ENCODE peak calls at places on chromosomes 16 and 17, in four cellular contexts. Z, P, Q and W are unnamed samples.

GRCh38 chr17:55421179-55421934 is at the start of gene MMD:
- DNase-seq in P (peak), Q (peak), Z (no peak), W (peak)

GRCh38 chr17:4485676-4486646 is 12.7 kb upstream of the SPNS2 start:
- DNase-seq in Z (no peak), P (no peak), Q (no peak), W (no peak)

GRCh38 chr17:38591759-38592241 is 14.0 kb downstream of the SRCIN1 start:
- DNase-seq in P (no peak), Q (no peak), Z (peak), W (no peak)

GRCh38 chr17:45688820-45689219 is 95.3 kb upstream of the CRHR1 start:
- DNase-seq in Z (no peak), P (no peak), Q (no peak), W (no peak)

GRCh38 chr16:80631581-80631980 is 90.8 kb downstream of the DYNLRB2 start:
- DNase-seq in Z (no peak), P (no peak), Q (no peak), W (no peak)

GRCh38 chr17:11506635-11507034 is 91.6 kb upstream of the DNAH9 start:
- DNase-seq in Q (peak), P (peak), Z (peak), W (no peak)

GRCh38 chr17:55285340-55286301 is 20.9 kb downstream of the HLF start:
- DNase-seq in P (no peak), Q (no peak), Z (no peak), W (no peak)

GRCh38 chr17:82053556-82054263 is 2.0 kb downstream of the GPS1 start:
- DNase-seq in P (no peak), Q (no peak), Z (no peak), W (no peak)

GRCh38 chr17:70863436-70864248 is 694.3 kb downstream of the KCNJ2 start:
- DNase-seq in Q (no peak), P (no peak), Z (no peak), W (no peak)

GRCh38 chr17:13008461-13008860 is 9.4 kb downstream of the ELAC2 start:
- DNase-seq in P (no peak), Z (no peak), Q (no peak), W (no peak)

GRCh38 chr16:65543781-65544740 is 422.2 kb upstream of the CDH11 start:
- DNase-seq in P (no peak), Q (no peak), Z (no peak), W (no peak)

GRCh38 chr17:69213059-69213813 is 15.4 kb downstream of the ABCA10 start:
- DNase-seq in Z (no peak), P (no peak), Q (no peak), W (no peak)

GRCh38 chr17:28193241-28193640 is 125.8 kb upstream of the TMEM97 start:
- DNase-seq in P (no peak), Z (no peak), Q (no peak), W (no peak)

GRCh38 chr17:61642768-61643167 is 51.7 kb upstream of the NACA2 start:
- DNase-seq in P (no peak), Q (no peak), Z (no peak), W (no peak)

GRCh38 chr16:9159839-9160550 is 68.6 kb downstream of the HAPSTR1 start:
- DNase-seq in P (peak), Z (peak), Q (peak), W (peak)

GRCh38 chr16:28504707-28505404 is 1.8 kb downstream of the IL27 start:
- DNase-seq in Q (no peak), P (peak), Z (no peak), W (no peak)

GRCh38 chr17:64565563-64565962 is 58.8 kb downstream of the CEP95 start:
- DNase-seq in Z (no peak), Q (no peak), P (no peak), W (no peak)

GRCh38 chr16:69562818-69563217 is 2.9 kb upstream of the NFAT5 start:
- DNase-seq in P (no peak), Z (no peak), Q (no peak), W (no peak)

GRCh38 chr17:50557265-50558029 is 3.1 kb upstream of the CACNA1G start:
- DNase-seq in Z (no peak), Q (no peak), P (no peak), W (no peak)

GRCh38 chr16:81432899-81433560 is 11.6 kb upstream of the CMIP start:
- DNase-seq in Z (peak), P (no peak), Q (no peak), W (no peak)

GRCh38 chr17:67280279-67280678 is 35.3 kb upstream of the HELZ start:
- DNase-seq in P (peak), Q (no peak), Z (no peak), W (no peak)

GRCh38 chr16:2968738-2969544 is at the start of gene PAQR4:
- DNase-seq in Z (peak), Q (peak), P (peak), W (peak)

GRCh38 chr16:64238576-64238975 is 883.3 kb downstream of the CDH11 start:
- DNase-seq in Q (no peak), Z (no peak), P (peak), W (no peak)

GRCh38 chr17:5950871-5951270 is 119.3 kb upstream of the WSCD1 start:
- DNase-seq in Z (no peak), Q (no peak), P (no peak), W (no peak)

GRCh38 chr16:59342669-59343068 is 608.6 kb upstream of the GOT2 start:
- DNase-seq in Z (no peak), P (no peak), Q (no peak), W (no peak)

GRCh38 chr16:69410285-69410990 is 14.0 kb upstream of the CYB5B start:
- DNase-seq in Q (no peak), P (no peak), Z (no peak), W (no peak)

GRCh38 chr16:86519649-86520316 is 9.5 kb downstream of the FOXF1 start:
- DNase-seq in Z (peak), P (peak), Q (peak), W (no peak)

GRCh38 chr16:86200722-86201121 is 301.8 kb downstream of the IRF8 start:
- DNase-seq in Z (no peak), P (no peak), Q (no peak), W (no peak)

GRCh38 chr16:81142864-81143263 is 46.7 kb upstream of the GCSH start:
- DNase-seq in P (no peak), Z (no peak), Q (no peak), W (no peak)

GRCh38 chr16:2236362-2237075 is at the start of gene DNASE1L2:
- DNase-seq in Z (no peak), P (peak), Q (no peak), W (no peak)

GRCh38 chr16:23137256-23137655 is 12.0 kb downstream of the USP31 start:
- DNase-seq in Z (no peak), P (no peak), Q (no peak), W (no peak)

GRCh38 chr16:11349599-11350276 is 4.5 kb downstream of the RMI2 start:
- DNase-seq in P (peak), Q (no peak), Z (no peak), W (no peak)

GRCh38 chr16:31042866-31043265 is 9.5 kb downstream of the STX4 start:
- DNase-seq in Z (no peak), P (no peak), Q (no peak), W (no peak)

GRCh38 chr17:5055543-5055942 is 20.3 kb upstream of the SLC52A1 start:
- DNase-seq in Z (no peak), P (no peak), Q (no peak), W (no peak)

GRCh38 chr17:18035704-18036103 is 3.3 kb downstream of the ATPAF2 start:
- DNase-seq in Z (no peak), P (no peak), Q (no peak), W (no peak)

GRCh38 chr16:89422905-89423630 is 67.3 kb downstream of the ANKRD11 start:
- DNase-seq in Z (peak), Q (no peak), P (no peak), W (no peak)

GRCh38 chr17:21539146-21539545 is 153.2 kb upstream of the KCNJ18 start:
- DNase-seq in Z (no peak), Q (no peak), P (no peak), W (no peak)

GRCh38 chr16:14300631-14301149 is 229.6 kb downstream of the MRTFB start:
- DNase-seq in P (peak), Z (peak), Q (no peak), W (no peak)

GRCh38 chr17:79420318-79421243 is 190.3 kb downstream of the RBFOX3 start:
- DNase-seq in P (peak), Z (no peak), Q (no peak), W (no peak)

GRCh38 chr16:22099256-22099975 is 7.1 kb downstream of the VWA3A start:
- DNase-seq in P (no peak), Q (no peak), Z (no peak), W (no peak)
- TF ChIP-seq CTCF in P (peak), Q (no peak), Z (no peak), W (peak)

DNA sequence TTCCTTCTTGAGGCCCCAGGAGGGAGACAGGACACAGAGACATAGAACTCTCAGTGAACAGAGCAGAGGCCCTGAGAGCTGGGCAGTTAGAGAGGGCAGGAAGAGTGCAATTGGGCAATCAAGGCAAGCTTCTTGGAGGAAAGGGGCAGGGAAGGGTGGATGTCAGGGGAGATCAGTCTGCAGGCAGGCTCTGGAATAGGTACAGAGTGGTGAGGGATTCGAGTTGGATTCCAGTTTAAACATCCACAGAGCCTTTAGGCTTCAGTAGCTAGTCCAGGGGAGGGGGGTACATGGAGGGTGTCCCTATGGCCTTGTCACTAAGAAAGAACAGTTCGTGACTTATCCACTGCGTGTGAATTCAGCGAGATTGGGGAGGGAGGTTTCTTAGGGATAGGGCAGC is 2.0 kb downstream of the PYY start:
- DNase-seq in Q (no peak), P (no peak), Z (no peak), W (no peak)
- TF ChIP-seq CTCF in Q (no peak), P (no peak), Z (no peak), W (no peak)

DNA sequence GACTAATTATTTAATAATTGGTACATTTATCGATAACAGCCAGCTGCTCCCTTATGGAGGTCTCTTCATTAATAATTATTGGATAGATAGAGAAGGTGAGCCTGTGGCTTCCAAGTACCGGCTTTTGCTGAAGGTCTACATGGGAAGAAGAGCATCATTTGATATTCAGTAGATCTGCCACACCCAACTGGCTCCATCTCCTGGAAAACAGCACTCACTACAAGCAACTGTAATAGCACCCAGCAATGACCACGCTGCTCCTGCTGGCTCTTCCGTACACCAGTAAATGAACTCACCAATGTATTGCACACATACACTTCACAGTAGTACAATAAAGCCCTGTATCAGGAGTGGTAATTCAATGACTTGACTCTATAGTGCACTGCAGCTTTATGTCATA is 19.5 kb downstream of the MARVELD3 start:
- DNase-seq in Z (peak), P (peak), Q (no peak), W (no peak)
- TF ChIP-seq CTCF in Z (peak), P (peak), Q (no peak), W (peak)

GRCh38 chr16:52549011-52549692 is 2.2 kb upstream of the TOX3 start:
- DNase-seq in P (no peak), Z (no peak), Q (no peak), W (no peak)
- TF ChIP-seq CTCF in P (no peak), Z (no peak), Q (peak), W (peak)

GRCh38 chr17:75614006-75614405 is 19.2 kb upstream of the SMIM5 start:
- DNase-seq in P (no peak), Z (no peak), Q (no peak), W (no peak)
- TF ChIP-seq CTCF in P (no peak), Z (peak), Q (no peak), W (peak)

GRCh38 chr16:24568392-24568791 is 29.0 kb downstream of the RBBP6 start:
- DNase-seq in Z (no peak), Q (no peak), P (no peak), W (no peak)
- TF ChIP-seq CTCF in Z (peak), Q (no peak), P (peak), W (peak)

DNA sequence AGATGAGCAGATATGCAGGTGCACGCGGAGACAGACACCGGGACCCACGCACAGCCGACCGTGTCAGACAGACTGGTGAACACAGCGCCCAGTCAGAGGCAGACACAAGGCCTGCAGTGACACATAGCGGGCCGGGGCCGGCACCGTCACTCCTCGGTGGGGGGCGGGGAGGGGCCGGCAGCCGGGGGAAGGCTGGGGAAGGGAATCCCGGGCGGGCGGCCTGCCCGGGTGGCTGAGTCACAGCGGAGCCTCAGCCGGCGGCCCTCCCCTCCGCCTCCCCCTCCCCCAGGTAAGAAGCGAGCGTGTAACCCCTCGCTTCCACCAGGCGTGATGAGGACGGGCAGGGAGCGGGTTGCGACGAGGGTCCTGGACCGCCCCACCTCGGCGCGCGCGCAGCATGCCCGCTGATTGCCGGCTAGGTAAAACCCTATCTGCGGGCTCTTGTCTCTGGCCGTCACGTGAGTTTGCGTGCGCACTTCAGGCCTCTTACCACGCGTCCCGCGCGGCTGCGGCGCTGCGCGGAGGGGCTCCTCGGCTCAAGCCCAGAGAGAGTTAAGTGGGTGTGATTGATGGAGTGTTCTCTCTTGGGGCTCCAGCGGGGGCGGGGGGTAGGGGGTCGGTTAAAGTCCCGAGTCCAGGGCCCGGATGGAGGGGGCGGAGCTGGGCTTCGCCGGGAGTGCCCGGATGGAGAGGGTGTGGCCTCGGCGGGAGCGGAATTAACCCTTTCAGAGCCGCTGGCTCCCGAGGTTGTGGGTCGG is 7.8 kb downstream of the KDM6B start:
- DNase-seq in Z (peak), P (peak), Q (peak), W (peak)
- TF ChIP-seq CTCF in Z (peak), P (peak), Q (no peak), W (peak)

DNA sequence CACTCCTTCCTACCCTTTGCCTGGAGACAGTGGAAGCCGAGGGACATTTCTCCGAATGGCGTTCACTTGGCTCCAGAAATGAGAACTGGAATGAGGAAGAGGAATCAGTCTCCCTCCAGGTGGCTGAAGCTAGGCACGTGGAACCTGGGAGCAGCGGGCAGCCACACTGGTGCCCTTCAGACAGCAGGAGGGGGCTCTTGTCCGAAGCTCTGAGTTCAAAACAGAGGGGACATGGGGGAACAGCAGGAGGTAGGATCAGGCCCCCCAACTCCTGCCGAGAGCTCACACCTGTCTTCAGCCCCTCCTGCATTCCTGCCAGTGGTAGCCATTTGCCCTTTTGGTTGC is 41.5 kb downstream of the TMEM235 start:
- DNase-seq in Z (no peak), Q (no peak), P (no peak), W (no peak)
- TF ChIP-seq CTCF in Z (no peak), Q (no peak), P (no peak), W (no peak)